ENCODE peak calls at places on chromosomes 12 and 14, in four cellular contexts. P, J, M and N are unnamed samples.

GRCh38 chr14:89588016-89588415 is 171.0 kb upstream of the FOXN3 start:
- DNase-seq in J (no peak), P (no peak), M (no peak), N (no peak)

GRCh38 chr14:61466249-61466904 is 145.0 kb downstream of the PRKCH start:
- DNase-seq in J (no peak), M (no peak), P (peak), N (peak)

GRCh38 chr12:54413284-54414190 is 5.5 kb downstream of the ITGA5 start:
- DNase-seq in M (no peak), J (no peak), P (no peak), N (no peak)

GRCh38 chr14:28151931-28152330 is 614.7 kb upstream of the FOXG1 start:
- DNase-seq in M (no peak), P (no peak), J (no peak), N (no peak)

GRCh38 chr12:110853856-110854255 is 7.1 kb downstream of the CCDC63 start:
- DNase-seq in P (no peak), M (no peak), J (no peak), N (no peak)

GRCh38 chr14:34623506-34623905 is 6.4 kb downstream of the SNX6 start:
- DNase-seq in J (no peak), M (no peak), P (no peak), N (no peak)

GRCh38 chr12:44347145-44347544 is 511.3 kb downstream of the TMEM117 start:
- DNase-seq in J (no peak), M (no peak), P (no peak), N (no peak)

GRCh38 chr12:108720757-108721514 is 10.4 kb downstream of the CORO1C start:
- DNase-seq in M (no peak), P (no peak), J (no peak), N (no peak)

GRCh38 chr12:674272-674781 is 11.1 kb upstream of the NINJ2 start:
- DNase-seq in J (peak), M (peak), P (no peak), N (no peak)

GRCh38 chr12:130435331-130435730 is 97.6 kb downstream of the PIWIL1 start:
- DNase-seq in M (no peak), P (no peak), J (no peak), N (no peak)

GRCh38 chr14:23409475-23409874 is 1.4 kb upstream of the MYH6 start:
- DNase-seq in M (no peak), J (no peak), P (no peak), N (no peak)

GRCh38 chr12:69988601-69989194 is 163.7 kb downstream of the MYRFL start:
- DNase-seq in J (no peak), P (no peak), M (no peak), N (no peak)

GRCh38 chr12:8145754-8146415 is 10.9 kb upstream of the ZNF705A start:
- DNase-seq in P (no peak), M (no peak), J (no peak), N (peak)

GRCh38 chr12:56082967-56083366 is 3.0 kb downstream of the ERBB3 start:
- DNase-seq in J (no peak), M (peak), P (peak), N (no peak)

GRCh38 chr14:67722293-67722692 is 20.6 kb downstream of the RDH12 start:
- DNase-seq in P (no peak), J (no peak), M (no peak), N (peak)

GRCh38 chr14:51295666-51296263 is 55.7 kb downstream of the TMX1 start:
- DNase-seq in J (no peak), P (no peak), M (no peak), N (no peak)

GRCh38 chr12:127389923-127390322 is 877.0 kb upstream of the TMEM132C start:
- DNase-seq in M (no peak), P (peak), J (no peak), N (no peak)

GRCh38 chr14:54475187-54475881 is 13.4 kb downstream of the GMFB start:
- DNase-seq in M (no peak), J (no peak), P (no peak), N (no peak)

GRCh38 chr14:77641207-77641533 is 24.7 kb upstream of the SPTLC2 start:
- DNase-seq in P (no peak), J (no peak), M (no peak), N (no peak)

GRCh38 chr14:33567003-33567735 is 383.7 kb downstream of the EGLN3 start:
- DNase-seq in P (peak), M (no peak), J (no peak), N (no peak)

DNA sequence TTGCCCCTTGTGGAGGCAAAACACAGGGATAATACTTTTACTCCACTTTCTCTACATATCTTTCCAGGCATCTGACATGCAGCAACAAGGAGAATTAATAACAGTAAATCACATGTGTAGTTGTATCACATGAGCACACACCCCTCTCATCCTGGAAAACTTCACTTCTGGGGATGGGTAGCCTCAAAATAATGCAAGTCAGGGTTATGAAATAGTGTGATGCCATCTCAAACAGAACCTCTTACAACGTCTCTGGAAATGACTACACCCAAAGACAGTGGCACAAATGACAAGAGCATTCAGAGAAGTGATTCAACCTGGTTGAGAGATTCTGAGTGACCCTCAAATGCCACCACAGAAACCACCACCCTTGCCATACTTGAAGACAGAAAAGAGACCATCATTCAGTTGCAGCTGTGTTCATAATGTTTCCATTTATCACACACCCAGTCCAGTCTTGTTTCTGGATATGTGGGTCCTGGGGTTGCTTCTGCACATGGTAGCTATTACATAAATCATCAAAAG is 2.8 kb downstream of the DIO2 start:
- DNase-seq in P (no peak), J (no peak), M (no peak), N (no peak)
- TF ChIP-seq CREB1 in P (no peak), J (no peak), M (no peak), N (no peak)

DNA sequence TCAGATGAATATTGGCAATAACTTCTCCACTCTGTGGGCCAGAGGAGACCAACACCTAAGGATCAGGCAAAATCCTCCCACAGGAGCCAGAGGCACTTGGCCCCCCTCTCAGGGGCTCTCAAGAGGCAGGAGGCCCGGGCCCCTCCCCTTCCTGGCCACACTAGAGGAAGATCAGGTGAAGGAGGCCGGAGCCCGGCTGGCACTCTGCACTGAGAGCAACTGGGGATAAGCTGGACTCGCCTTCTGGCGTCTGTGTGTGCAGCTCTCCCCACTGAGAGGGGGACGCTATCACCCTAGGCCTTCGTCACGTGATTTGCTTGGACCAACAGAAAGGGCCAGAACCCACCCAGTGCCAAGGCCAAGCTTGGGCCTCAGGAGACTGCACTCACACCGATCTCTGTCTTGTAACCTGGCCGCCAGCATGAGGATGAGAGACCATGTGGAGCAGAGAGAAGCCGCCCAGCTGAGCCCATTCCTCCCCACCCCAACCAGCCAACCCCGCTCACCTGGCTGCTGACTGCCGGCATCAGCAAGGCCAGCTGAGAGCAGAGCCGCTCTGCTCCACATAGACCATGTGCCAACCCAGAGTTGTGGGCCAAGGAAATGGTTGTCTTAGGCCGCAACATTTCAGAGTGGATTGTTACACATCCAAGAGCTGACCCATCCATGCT is 64.0 kb downstream of the NOC4L start:
- DNase-seq in P (no peak), J (no peak), M (no peak), N (no peak)
- TF ChIP-seq SP1 in P (no peak), J (no peak), M (no peak), N (no peak)

GRCh38 chr12:92745874-92746553 is 43.2 kb downstream of the PLEKHG7 start:
- DNase-seq in P (no peak), M (no peak), J (no peak), N (no peak)
- TF ChIP-seq CREM in P (no peak), M (no peak), J (no peak), N (no peak)

DNA sequence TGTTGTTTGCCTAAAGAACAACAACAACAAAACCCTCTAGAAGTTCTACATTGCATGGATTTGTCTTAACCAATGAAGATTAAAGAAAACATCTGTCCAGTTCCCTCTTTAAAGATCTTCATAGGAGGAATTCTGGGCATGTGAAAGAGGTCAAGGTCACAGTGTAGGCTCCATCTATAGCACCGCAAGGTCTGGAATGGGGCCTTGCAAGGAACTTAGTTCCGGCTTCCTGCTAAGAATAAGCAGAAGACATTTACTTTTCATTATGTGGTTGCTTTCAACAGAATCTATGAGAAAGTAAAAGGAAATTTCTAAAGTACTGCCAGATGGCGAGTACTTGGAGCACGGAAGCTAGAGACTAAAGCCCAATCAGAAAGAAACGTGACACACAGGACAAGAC is 57.2 kb upstream of the GNPNAT1 start:
- DNase-seq in M (no peak), J (no peak), P (no peak), N (no peak)
- TF ChIP-seq CREB1 in M (no peak), J (no peak), P (no peak), N (no peak)

GRCh38 chr12:94678396-94678795 is 28.0 kb upstream of the TMCC3 start:
- DNase-seq in M (no peak), P (no peak), J (no peak), N (no peak)
- TF ChIP-seq SP1 in M (no peak), P (no peak), J (no peak), N (no peak)

DNA sequence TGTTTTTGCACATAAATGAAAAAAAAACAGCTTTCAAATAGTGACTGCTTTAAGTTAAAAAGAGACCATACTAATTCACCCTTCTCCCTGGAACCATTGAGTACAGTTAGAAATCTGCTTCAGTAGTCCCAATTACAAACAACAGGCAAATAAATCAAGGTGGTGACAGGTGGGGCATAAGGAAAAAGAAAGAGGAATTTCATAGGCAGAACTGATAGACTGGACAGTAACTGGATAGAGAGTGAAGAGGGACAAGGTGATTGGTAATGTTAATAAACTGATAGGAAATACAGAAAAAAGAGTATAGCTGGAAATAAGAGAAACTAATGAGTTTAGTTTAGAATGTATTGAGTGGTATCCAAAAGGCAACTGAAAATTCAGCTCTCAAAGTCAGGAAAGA is 56.0 kb downstream of the SLC41A2 start:
- DNase-seq in M (no peak), J (no peak), P (no peak), N (no peak)
- TF ChIP-seq CREM in M (no peak), J (no peak), P (no peak), N (no peak)

DNA sequence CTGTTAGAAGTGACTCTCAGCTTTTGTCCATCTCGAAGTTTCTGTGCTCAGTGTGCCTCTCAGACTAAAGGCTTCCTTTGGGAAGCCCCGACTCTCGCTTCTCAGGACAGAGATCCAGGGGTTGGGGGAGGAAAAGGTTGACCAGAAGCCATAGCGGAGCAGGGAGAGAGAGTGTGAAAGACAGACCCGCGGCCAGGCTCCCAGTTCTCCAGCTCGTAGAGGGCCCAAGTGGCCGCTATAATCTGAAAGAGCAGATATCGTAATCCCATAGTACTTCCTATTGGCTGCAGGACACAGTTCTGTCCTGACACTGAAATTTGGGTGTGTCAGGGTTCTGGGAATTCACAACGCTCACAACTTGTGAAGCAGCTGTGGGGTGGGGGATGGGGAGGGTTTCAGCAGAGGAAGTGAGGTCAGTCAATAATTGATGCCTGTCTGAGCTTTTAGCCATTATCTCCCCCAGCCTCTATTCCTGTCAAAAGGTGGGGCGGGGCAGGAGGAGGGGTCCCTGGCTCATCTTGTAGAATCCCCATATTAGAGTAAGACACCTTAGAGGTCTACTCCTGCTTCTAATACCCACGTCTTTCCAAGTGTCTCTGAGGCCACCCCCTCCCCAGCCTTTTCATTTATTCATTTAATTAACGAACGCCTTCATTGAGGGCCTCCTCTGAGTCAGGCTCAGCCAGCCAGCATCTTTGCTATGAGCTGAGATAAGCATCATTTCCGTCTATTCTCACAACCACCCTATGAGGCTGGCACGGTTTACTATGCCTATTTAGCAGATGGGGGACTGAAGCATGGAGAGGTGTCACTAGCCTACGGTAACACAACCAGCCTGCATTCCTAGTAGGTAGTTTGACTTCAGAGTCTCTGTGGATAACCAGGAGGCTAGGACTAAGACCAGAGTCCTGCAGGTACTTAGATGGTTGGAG is 1.5 kb upstream of the ACVRL1 start:
- DNase-seq in P (no peak), M (peak), J (no peak), N (no peak)
- TF ChIP-seq CREB1 in P (no peak), M (no peak), J (no peak), N (no peak)

GRCh38 chr14:91059576-91060471 is 617 bp downstream of the RPS6KA5 start:
- DNase-seq in P (peak), M (peak), J (no peak), N (peak)
- TF ChIP-seq SP1 in P (no peak), M (no peak), J (no peak), N (no peak)